ENCODE peak calls at places on chromosomes 2 and 18, in five cellular contexts. N is CD4-positive, CD25-positive, alpha-beta regulatory T cell; O is stomach; L is transverse colon; M is IMR-90. Q is an unnamed sample.
A peak's percentile ranks its signal among the peaks of the same experiment; 100 is the strongest.

GRCh38 chr18:61322265-61322873 is 10.9 kb upstream of the CDH20 start:
- DNase-seq in M (peak; percentile 33), O (peak; percentile 44), L (peak; percentile 64), N (no peak), Q (no peak)

GRCh38 chr2:217685255-217685605 is 317.6 kb downstream of the TNS1 start:
- DNase-seq in L (peak; percentile 29), O (peak; percentile 56), N (no peak), M (peak; percentile 95), Q (no peak)

GRCh38 chr2:134228493-134228903 is 25.4 kb upstream of the MGAT5 start:
- DNase-seq in M (no peak), N (no peak), O (no peak), L (no peak), Q (no peak)

GRCh38 chr2:30666307-30666874 is 140.9 kb downstream of the CAPN13 start:
- DNase-seq in N (no peak), M (peak; percentile 99), L (no peak), O (no peak), Q (no peak)

GRCh38 chr2:110983130-110983529 is 137.6 kb upstream of the BCL2L11 start:
- DNase-seq in O (no peak), N (no peak), M (no peak), L (no peak), Q (no peak)

GRCh38 chr2:199410130-199410529 is 47.6 kb downstream of the SATB2 start:
- DNase-seq in L (no peak), M (peak; percentile 36), O (no peak), N (no peak), Q (no peak)

GRCh38 chr18:46810481-46811000 is 53.7 kb upstream of the ST8SIA5 start:
- DNase-seq in L (no peak), N (no peak), O (no peak), M (no peak), Q (no peak)

GRCh38 chr2:171271380-171271779 is 110.7 kb upstream of the TLK1 start:
- DNase-seq in O (no peak), M (no peak), L (no peak), N (no peak), Q (no peak)

GRCh38 chr18:50689578-50689977 is 129.7 kb downstream of the MAPK4 start:
- DNase-seq in O (no peak), N (no peak), L (no peak), M (no peak), Q (no peak)

GRCh38 chr18:50687491-50687890 is 127.6 kb downstream of the MAPK4 start:
- DNase-seq in M (no peak), L (no peak), N (no peak), O (no peak), Q (no peak)

DNA sequence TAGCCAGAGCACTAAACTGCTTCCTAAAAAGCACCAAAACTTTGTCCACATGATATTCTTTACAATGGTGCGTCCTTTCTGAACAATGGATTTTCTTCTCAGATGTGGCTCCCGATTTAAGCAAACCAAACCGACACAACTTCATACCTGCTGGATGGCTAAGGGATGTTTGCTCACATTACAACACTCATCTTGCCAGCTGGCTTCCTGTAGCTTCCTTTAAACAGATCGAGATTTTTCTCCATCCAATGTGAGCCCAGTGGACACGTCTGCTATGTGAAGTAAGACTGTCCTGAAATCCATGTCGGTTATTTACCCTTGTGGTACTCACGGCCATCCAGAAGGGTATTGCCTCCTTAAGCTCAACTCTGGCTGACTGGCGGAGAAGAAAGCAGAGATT is 126.5 kb downstream of the MAPK4 start:
- DNase-seq in L (no peak), M (no peak), N (no peak), O (no peak), Q (no peak)
- H3K4me3 ChIP-seq in L (no peak overlapping the region), M (no peak overlapping the region), N (no peak overlapping the region), O (no peak overlapping the region), Q (no peak overlapping the region)

GRCh38 chr2:12050381-12050780 is 303.9 kb downstream of the LPIN1 start:
- DNase-seq in O (no peak), M (peak; percentile 94), N (no peak), L (no peak), Q (no peak)
- H3K4me1 ChIP-seq in O (peaks cover 5% of the 10 kb centered on the region), M (peaks cover 5% of the 10 kb centered on the region), N (no peaks in the 10 kb centered on the region), L (no peaks in the 10 kb centered on the region), Q (peaks cover 28% of the 10 kb centered on the region)

DNA sequence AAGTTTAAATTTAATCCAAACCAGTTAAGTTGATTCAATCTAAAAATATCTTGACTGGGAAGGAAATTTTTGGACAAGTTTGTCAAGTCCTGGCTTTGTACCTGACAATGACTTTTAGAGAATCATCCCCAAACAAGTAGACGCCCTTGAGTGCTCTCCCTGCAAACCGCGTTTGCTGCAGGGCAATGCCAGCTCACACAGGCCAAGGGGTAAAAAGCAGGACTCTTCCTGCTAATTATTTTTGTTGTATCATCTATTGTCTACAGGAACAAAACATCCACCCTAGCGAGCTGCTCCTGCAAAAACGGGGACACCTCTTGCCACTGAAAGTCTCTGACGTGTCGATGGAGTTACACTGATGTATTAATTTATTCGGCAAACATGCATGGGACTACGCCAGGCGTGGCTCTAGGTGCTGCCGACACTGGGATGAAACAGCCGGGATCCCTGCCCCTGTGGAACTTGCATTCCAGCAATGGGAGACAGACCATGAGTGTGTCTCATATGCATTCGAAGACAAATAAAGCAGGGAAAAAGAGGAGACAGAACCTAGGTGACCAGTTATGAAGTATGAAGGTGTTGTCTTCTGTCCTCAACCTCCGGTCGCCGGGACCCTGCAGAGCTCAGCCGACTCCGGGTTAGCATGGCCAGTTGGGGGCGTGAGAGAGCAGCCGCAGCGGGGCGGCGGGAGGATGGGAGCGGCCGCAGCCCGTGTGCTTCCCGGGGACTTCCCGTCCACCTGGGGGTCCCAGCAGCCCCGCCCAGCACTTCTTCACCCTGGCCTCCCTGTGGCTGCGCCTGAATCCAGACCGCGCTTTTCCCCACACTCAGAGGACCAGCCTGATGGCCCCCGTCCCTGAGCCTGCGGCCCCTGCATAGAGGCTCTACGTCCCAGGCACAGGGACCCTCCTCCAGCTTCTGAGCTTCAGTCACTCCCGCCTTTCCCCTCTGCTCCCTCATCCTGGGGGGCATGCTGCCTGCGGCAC is 11.2 kb downstream of the ID2 start:
- DNase-seq in L (peak; percentile 62), O (peak; percentile 34), N (no peak), M (no peak), Q (no peak)
- H3K4me3 ChIP-seq in L (peak overlapping the region; percentile 17), O (peak overlapping the region; percentile 21), N (no peak overlapping the region), M (no peak overlapping the region), Q (no peak overlapping the region)

DNA sequence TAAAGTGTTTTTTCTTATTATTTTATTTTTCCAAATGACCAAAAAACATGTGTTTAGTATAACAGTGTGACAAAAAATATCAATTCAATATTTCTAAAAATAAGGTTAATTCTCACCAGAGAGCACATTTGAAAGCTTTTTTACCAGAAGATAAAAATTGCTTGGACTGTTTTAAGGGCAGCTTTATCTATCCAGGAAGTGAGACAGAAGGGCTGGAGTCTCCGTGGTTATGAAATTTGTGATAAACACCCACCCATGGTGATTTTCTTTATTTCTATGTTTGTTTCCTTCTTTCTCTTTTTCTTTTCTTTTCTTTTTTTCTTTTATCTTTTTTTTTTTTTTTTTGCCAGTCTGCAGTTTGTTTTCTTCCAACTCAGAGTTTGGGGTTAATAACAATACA is 298.5 kb downstream of the PIEZO2 start:
- DNase-seq in N (no peak), L (no peak), O (no peak), M (no peak), Q (no peak)
- H3K4me1 ChIP-seq in N (no peaks in the 10 kb centered on the region), L (no peaks in the 10 kb centered on the region), O (peaks cover 6% of the 10 kb centered on the region), M (peaks cover 2% of the 10 kb centered on the region), Q (no peaks in the 10 kb centered on the region)

GRCh38 chr18:12048010-12048826 is 45.4 kb upstream of the ANKRD62 start:
- DNase-seq in M (no peak), N (no peak), L (no peak), O (no peak), Q (no peak)
- H3K4me3 ChIP-seq in M (no peak overlapping the region), N (no peak overlapping the region), L (no peak overlapping the region), O (no peak overlapping the region), Q (no peak overlapping the region)

GRCh38 chr18:12397254-12397653 is 10.5 kb upstream of the PRELID3A start:
- DNase-seq in O (no peak), M (no peak), L (no peak), N (no peak), Q (no peak)
- H3K4me1 ChIP-seq in O (no peaks in the 10 kb centered on the region), M (no peaks in the 10 kb centered on the region), L (peaks cover 12% of the 10 kb centered on the region), N (no peaks in the 10 kb centered on the region), Q (no peaks in the 10 kb centered on the region)

GRCh38 chr2:191748528-191749180 is 70.7 kb downstream of the NABP1 start:
- DNase-seq in L (no peak), N (no peak), M (peak; percentile 24), O (no peak), Q (no peak)

GRCh38 chr2:191746306-191746705 is 68.4 kb downstream of the NABP1 start:
- DNase-seq in O (no peak), L (no peak), M (no peak), N (no peak), Q (no peak)

GRCh38 chr2:191749181-191749540 is 71.2 kb downstream of the NABP1 start:
- DNase-seq in O (no peak), L (no peak), N (no peak), M (no peak), Q (no peak)

GRCh38 chr2:191746809-191747208 is 68.9 kb downstream of the NABP1 start:
- DNase-seq in L (no peak), O (no peak), N (no peak), M (no peak), Q (no peak)

GRCh38 chr2:191748050-191748449 is 70.1 kb downstream of the NABP1 start:
- DNase-seq in L (no peak), O (no peak), M (peak; percentile 39), N (no peak), Q (no peak)
- H3K4me3 ChIP-seq in L (no peak overlapping the region), O (no peak overlapping the region), M (no peak overlapping the region), N (no peak overlapping the region), Q (no peak overlapping the region)

GRCh38 chr2:25305809-25306208 is 35.9 kb downstream of the DNMT3A start:
- DNase-seq in O (no peak), L (no peak), N (no peak), M (no peak), Q (no peak)
- H3K4me1 ChIP-seq in O (peaks cover 86% of the 10 kb centered on the region), L (peaks cover 7% of the 10 kb centered on the region), N (peaks cover 52% of the 10 kb centered on the region), M (peaks cover 12% of the 10 kb centered on the region), Q (peaks cover 82% of the 10 kb centered on the region)

GRCh38 chr2:218781691-218782528 is at the start of gene CYP27A1:
- DNase-seq in O (peak; percentile 39), M (no peak), N (no peak), L (peak; percentile 70), Q (no peak)
- H3K4me3 ChIP-seq in O (peak within 1 kb of the TSS; percentile 66), M (peak within 1 kb of the TSS; percentile 44), N (no peak within 1 kb of the TSS), L (peak within 1 kb of the TSS; percentile 64), Q (no peak within 1 kb of the TSS)

DNA sequence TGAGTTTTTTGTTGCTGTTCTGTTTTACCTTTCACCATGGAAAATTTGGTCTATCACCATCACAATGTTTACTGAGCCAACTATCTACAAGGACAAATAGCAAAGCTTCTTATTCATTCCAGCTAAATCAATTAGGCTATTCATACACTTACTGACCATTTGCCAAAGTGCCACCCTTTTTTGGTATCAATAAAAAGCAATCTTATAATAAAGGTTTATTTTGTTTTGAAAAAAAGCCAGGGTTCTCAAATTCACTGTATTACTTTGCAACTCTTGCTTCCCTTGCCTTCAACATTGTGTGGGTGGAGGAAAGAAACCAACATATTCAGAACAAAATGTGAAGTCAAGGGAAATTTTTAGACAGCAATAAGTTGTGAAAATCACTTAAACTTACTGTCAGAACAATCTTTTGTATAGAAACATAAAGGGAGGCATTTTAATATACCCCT is 15.3 kb downstream of the PELI1 start:
- DNase-seq in O (no peak), M (peak; percentile 18), L (no peak), N (no peak), Q (no peak)
- H3K4me1 ChIP-seq in O (peaks cover 30% of the 10 kb centered on the region), M (no peaks in the 10 kb centered on the region), L (peaks cover 83% of the 10 kb centered on the region), N (peaks cover 67% of the 10 kb centered on the region), Q (peaks cover 49% of the 10 kb centered on the region)